ENCODE peak calls at places on chromosomes 4 and X, in nine cellular contexts. Q, O, T, K, C, Z, N, L and X are unnamed samples. For H3K4me1, the result is how much of the 10 kb centered on the place peaks cover.

GRCh38 chrX:105328773-105329172 is 108.3 kb upstream of the TEX13A start:
- DNase-seq in Q (no peak), O (no peak), T (no peak), K (no peak), C (no peak), Z (no peak), N (peak), L (no peak), X (no peak)

GRCh38 chr4:79623125-79623905 is 215.3 kb upstream of the GK2 start:
- DNase-seq in Q (no peak), O (no peak), T (no peak), K (no peak), C (no peak), Z (no peak), N (peak), L (no peak), X (no peak)

GRCh38 chr4:57318694-57319093 is 208.5 kb upstream of the IGFBP7 start:
- DNase-seq in Q (no peak), O (no peak), T (no peak), K (no peak), C (no peak), Z (no peak), N (no peak), L (no peak), X (no peak)

GRCh38 chrX:134520860-134521390 is 61.0 kb downstream of the HPRT1 start:
- DNase-seq in Q (no peak), O (peak), T (no peak), K (peak), C (peak), Z (peak), N (peak), L (peak), X (peak)

GRCh38 chrX:110180176-110180927 is 137.5 kb downstream of the AMMECR1 start:
- DNase-seq in Q (no peak), O (no peak), T (no peak), K (no peak), C (no peak), Z (no peak), N (peak), L (no peak), X (no peak)

GRCh38 chr4:32102941-32103340 is 1382.8 kb downstream of the PCDH7 start:
- DNase-seq in Q (no peak), O (no peak), T (no peak), K (no peak), C (no peak), Z (no peak), N (no peak), L (no peak), X (no peak)

GRCh38 chrX:101164766-101165590 is 54.6 kb upstream of the DRP2 start:
- DNase-seq in Q (no peak), O (no peak), T (no peak), K (no peak), C (no peak), Z (no peak), N (peak), L (no peak), X (no peak)

GRCh38 chrX:42472727-42473126 is 305.2 kb downstream of the PPP1R2C start:
- DNase-seq in Q (no peak), O (no peak), T (no peak), K (no peak), C (no peak), Z (no peak), N (no peak), L (no peak), X (no peak)

GRCh38 chr4:104491396-104491821 is 3.3 kb downstream of the CXXC4 start:
- DNase-seq in Q (peak), O (peak), T (peak), K (peak), C (peak), Z (no peak), N (peak), L (peak), X (peak)

GRCh38 chr4:4267981-4268380 is 20.0 kb upstream of the TMEM128 start:
- DNase-seq in Q (no peak), O (no peak), T (no peak), K (no peak), C (no peak), Z (no peak), N (peak), L (no peak), X (no peak)

GRCh38 chr4:95300304-95300703 is 248.5 kb downstream of the UNC5C start:
- DNase-seq in Q (no peak), O (no peak), T (no peak), K (no peak), C (no peak), Z (no peak), N (no peak), L (no peak), X (no peak)

GRCh38 chrX:119692241-119693031 is 532 bp downstream of the SEPTIN6 start:
- DNase-seq in Q (peak), O (peak), T (no peak), K (no peak), C (peak), Z (no peak), N (peak), L (peak), X (peak)

GRCh38 chr4:23322732-23323131 is 567.1 kb downstream of the PPARGC1A start:
- DNase-seq in Q (no peak), O (no peak), T (no peak), K (no peak), C (no peak), Z (no peak), N (no peak), L (no peak), X (no peak)

GRCh38 chr4:38387348-38387747 is 276.7 kb upstream of the KLF3 start:
- DNase-seq in Q (peak), O (no peak), T (peak), K (no peak), C (no peak), Z (no peak), N (peak), L (peak), X (no peak)

GRCh38 chrX:126836195-126836594 is 16.7 kb downstream of the PRR32 start:
- DNase-seq in Q (no peak), O (no peak), T (no peak), K (no peak), C (no peak), Z (no peak), N (no peak), L (no peak), X (no peak)

GRCh38 chr4:79686976-79687375 is 278.9 kb upstream of the GK2 start:
- DNase-seq in Q (no peak), O (no peak), T (no peak), K (no peak), C (no peak), Z (no peak), N (no peak), L (no peak), X (no peak)

GRCh38 chr4:144589512-144589911 is 56.4 kb upstream of the HHIP start:
- DNase-seq in Q (no peak), O (no peak), T (no peak), K (no peak), C (peak), Z (no peak), N (no peak), L (no peak), X (no peak)

GRCh38 chr4:42750831-42751230 is 93.9 kb upstream of the ATP8A1 start:
- DNase-seq in Q (no peak), O (peak), T (no peak), K (peak), C (no peak), Z (no peak), N (no peak), L (no peak), X (no peak)

GRCh38 chrX:73943572-73943899 is 360.4 kb upstream of the ZCCHC13 start:
- DNase-seq in Q (no peak), O (no peak), T (no peak), K (no peak), C (peak), Z (no peak), N (no peak), L (no peak), X (no peak)

GRCh38 chrX:78104447-78105176 is 564 bp downstream of the PGK1 start:
- DNase-seq in Q (peak), O (peak), T (peak), K (peak), C (peak), Z (no peak), N (peak), L (peak), X (peak)

GRCh38 chrX:102899940-102900916 is 36.8 kb upstream of the RAB40AL start:
- DNase-seq in Q (peak), O (peak), T (peak), K (peak), C (peak), Z (peak), N (peak), L (peak), X (peak)

GRCh38 chrX:53795583-53795982 is 109.1 kb upstream of the HUWE1 start:
- DNase-seq in Q (no peak), O (peak), T (no peak), K (peak), C (no peak), Z (peak), N (peak), L (no peak), X (peak)

DNA sequence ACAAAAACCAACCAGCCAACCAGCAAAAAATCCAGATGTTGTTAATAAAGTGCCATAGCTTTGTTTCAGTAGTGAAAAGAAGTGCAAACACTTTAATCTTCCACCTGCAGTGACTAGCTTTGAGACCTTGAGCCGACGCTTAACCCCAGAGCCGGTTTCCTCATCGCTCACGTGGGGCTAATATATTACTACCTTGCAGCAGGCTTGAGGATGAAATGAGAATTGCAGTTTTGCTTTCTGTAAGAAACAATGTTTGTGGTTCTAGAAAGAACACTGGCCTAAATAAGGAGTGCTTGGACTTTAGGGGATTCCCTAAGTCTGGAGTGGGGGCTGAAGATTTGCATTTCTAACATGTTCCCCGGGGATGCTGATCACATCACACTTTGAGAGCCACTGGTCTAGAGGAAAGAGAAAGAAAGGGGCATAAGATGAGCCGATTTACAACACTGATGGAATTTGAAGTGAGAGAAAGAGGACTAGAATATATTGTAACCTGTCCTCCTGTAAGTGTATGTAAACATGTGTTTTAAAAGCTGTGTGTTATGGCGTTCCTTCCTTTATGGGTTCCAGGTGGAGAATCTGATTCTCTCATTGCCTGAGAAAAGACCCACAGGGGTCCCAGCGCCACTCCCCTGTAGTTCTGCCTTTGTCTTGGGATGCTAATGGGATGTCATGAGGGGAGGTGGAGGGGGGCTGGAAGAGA is 1.4 kb downstream of the FGF2 start:
- DNase-seq in Q (no peak), O (peak), T (peak), K (peak), C (no peak), Z (peak), N (peak), L (peak), X (peak)
- H3K4me1 ChIP-seq in Q (under half), O (under half), T (under half), K (under half), C (under half), Z (under half), N (under half), L (under half), X (under half)

GRCh38 chrX:33908898-33909297 is 223.2 kb downstream of the FAM47A start:
- DNase-seq in Q (no peak), O (no peak), T (no peak), K (peak), C (no peak), Z (no peak), N (no peak), L (no peak), X (no peak)
- H3K4me1 ChIP-seq in Q (under half), O (under half), T (under half), K (under half), C (under half), Z (under half), N (under half), L (under half), X (under half)

GRCh38 chr4:147689062-147689461 is 5.1 kb upstream of the PRMT9 start:
- DNase-seq in Q (no peak), O (no peak), T (no peak), K (no peak), C (peak), Z (no peak), N (no peak), L (no peak), X (no peak)
- H3K4me1 ChIP-seq in Q (under half), O (under half), T (under half), K (under half), C (under half), Z (under half), N (under half), L (under half), X (under half)

DNA sequence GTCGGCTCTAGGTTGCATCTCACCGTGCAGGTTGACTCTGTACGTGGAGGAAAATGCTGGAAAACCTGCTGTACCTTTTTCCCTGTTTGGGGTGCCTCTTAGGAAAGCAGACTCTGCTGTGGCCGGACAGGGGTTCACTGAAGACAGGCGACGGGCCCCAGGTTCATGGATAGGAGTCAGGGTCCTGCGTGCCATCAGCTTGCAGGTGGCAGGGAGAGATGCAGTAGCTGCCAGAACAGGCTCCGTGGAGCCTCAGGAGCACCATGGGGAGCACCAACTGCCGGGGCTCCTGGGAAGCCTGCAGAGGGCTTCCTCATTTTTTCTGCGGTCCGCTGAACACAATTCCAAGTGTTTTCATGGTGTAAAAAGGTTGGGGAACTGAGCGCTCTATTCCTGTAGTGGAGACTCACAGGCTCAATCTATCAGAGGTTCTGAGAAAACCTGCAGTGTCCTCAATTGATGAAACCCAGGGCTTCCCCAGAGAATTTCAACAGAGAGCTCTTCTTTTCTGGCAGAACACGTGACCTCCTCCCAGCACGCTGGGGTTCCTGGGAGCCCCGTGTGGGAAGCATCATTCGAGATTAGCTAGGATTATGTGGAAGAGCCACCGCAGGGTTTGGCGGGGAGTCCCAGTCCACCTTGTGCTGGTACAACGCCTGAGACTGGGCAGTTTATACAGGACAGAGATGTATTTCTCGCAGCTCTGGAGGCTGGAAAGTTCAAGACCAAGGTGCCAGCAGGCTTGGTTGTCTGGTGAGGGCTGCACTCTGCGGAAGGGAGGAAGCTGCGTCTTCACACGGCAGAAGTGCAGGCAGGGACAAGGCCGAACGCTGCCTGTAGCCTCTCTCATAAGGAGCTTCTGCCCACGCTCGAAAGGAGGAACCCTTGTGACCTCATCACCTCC is 1.6 kb downstream of the HTRA3 start:
- DNase-seq in Q (no peak), O (no peak), T (no peak), K (no peak), C (no peak), Z (no peak), N (peak), L (no peak), X (no peak)
- H3K4me1 ChIP-seq in Q (under half), O (under half), T (under half), K (under half), C (under half), Z (under half), N (under half), L (half or more), X (under half)

DNA sequence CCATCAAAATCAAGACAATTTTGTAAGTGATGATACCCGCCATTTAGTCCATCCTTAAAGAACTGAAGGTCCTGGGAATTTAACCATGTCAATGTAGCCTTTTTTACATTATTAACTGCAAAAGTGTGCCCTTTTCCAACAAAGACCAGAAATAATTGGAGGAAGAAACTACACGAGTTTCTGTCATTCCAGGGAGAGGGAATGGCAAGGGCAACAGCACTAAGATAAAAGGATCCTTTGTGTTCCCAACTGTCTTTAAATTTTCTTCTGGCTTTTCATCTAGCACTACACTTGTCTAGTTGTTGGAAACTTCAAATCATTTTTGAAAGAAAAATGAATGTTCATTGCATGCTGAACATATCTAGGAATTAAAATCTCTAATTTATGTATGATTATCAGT is 286.2 kb downstream of the GALNTL6 start:
- DNase-seq in Q (no peak), O (no peak), T (no peak), K (no peak), C (no peak), Z (no peak), N (no peak), L (no peak), X (no peak)
- H3K4me1 ChIP-seq in Q (under half), O (under half), T (under half), K (under half), C (under half), Z (under half), N (under half), L (under half), X (under half)

GRCh38 chr4:128347930-128348660 is 60.5 kb upstream of the PGRMC2 start:
- DNase-seq in Q (no peak), O (no peak), T (no peak), K (no peak), C (no peak), Z (no peak), N (peak), L (no peak), X (no peak)

GRCh38 chr4:128349921-128350320 is 62.3 kb upstream of the PGRMC2 start:
- DNase-seq in Q (no peak), O (no peak), T (no peak), K (no peak), C (no peak), Z (no peak), N (peak), L (no peak), X (no peak)

GRCh38 chr4:128351502-128351901 is 63.9 kb upstream of the PGRMC2 start:
- DNase-seq in Q (no peak), O (no peak), T (no peak), K (no peak), C (no peak), Z (no peak), N (no peak), L (no peak), X (no peak)

GRCh38 chr4:128347175-128347868 is 59.7 kb upstream of the PGRMC2 start:
- DNase-seq in Q (no peak), O (no peak), T (no peak), K (no peak), C (no peak), Z (no peak), N (peak), L (no peak), X (no peak)

DNA sequence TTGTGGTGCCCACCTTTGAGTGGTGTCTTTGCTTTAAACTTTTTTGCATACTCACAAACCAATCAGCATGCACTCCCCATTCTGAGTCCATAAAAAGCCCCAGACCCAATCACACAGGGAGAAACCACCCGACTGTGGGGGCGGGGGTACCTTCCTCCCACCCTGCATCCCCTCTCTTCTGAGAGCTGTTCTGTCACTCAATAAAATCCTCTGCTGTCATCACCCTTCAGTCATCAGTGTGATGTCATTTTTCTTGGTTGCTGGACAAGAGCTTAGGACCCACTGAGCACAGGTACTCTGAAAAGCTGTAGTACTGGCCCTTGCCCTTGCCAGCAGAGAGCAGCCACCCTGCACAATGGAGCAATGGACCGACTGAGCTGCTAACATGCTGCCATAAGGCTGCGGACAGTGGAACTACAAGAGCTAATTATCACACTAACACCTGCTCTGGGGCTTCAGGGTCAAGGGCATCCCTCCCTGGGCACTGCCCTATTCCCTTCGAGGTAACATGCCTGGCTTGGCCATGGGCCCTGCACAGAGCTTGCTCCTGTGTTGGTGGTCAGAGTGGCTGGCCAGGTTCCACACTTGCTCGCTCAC is 62.9 kb upstream of the PGRMC2 start:
- DNase-seq in Q (no peak), O (no peak), T (no peak), K (peak), C (no peak), Z (no peak), N (no peak), L (no peak), X (peak)
- H3K4me1 ChIP-seq in Q (under half), O (under half), T (under half), K (under half), C (under half), Z (under half), N (under half), L (under half), X (under half)

DNA sequence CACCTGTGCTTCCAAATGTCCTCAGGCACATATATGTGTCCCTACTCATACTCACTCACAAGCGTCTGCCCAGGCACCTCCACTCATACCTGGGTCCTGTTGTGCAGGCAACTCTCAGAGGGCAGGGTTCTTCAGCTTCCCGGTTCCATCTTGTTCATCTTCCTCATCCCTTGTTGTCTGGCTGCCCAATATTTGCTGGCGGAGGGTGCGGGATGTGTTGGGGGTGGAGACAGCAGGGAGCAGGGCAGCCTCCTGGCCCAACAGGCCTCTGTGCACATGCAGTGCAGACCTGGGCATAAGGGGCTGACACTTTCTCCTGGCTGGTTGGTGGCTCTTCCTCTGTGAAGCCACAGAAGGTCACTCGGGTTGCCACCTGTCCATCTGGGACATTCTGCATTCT is 32.1 kb downstream of the NBDY start:
- DNase-seq in Q (no peak), O (no peak), T (peak), K (no peak), C (no peak), Z (no peak), N (no peak), L (no peak), X (no peak)
- H3K4me1 ChIP-seq in Q (under half), O (under half), T (under half), K (under half), C (under half), Z (under half), N (under half), L (under half), X (under half)

GRCh38 chr4:2241410-2242353 is at the start of the genes HAUS3 and POLN:
- DNase-seq in Q (peak), O (peak), T (peak), K (peak), C (peak), Z (peak), N (peak), L (peak), X (peak)

GRCh38 chr4:2237267-2237666 is 4.7 kb downstream of the HAUS3 start:
- DNase-seq in Q (no peak), O (no peak), T (no peak), K (no peak), C (no peak), Z (no peak), N (no peak), L (no peak), X (no peak)

GRCh38 chr4:2243682-2244380 is 1.9 kb upstream of the HAUS3 start:
- DNase-seq in Q (peak), O (no peak), T (peak), K (no peak), C (no peak), Z (no peak), N (peak), L (peak), X (peak)

GRCh38 chr4:2244947-2245786 is 3.2 kb upstream of the HAUS3 start:
- DNase-seq in Q (no peak), O (no peak), T (no peak), K (peak), C (peak), Z (no peak), N (no peak), L (no peak), X (peak)

GRCh38 chr4:2241003-2241402 is 918 bp downstream of the HAUS3 start:
- DNase-seq in Q (no peak), O (no peak), T (no peak), K (no peak), C (no peak), Z (no peak), N (no peak), L (no peak), X (no peak)
- H3K4me1 ChIP-seq in Q (under half), O (under half), T (under half), K (under half), C (under half), Z (under half), N (under half), L (under half), X (under half)